ENCODE peak calls at places on chromosomes 1 and 21, in ten cellular contexts. X is esophagus squamous epithelium; P is Peyer's patch; S is ovary; H is heart right ventricle; F is psoas muscle; W is CD8-positive, alpha-beta T cell; A is uterus; K is AG04450; E is adrenal gland. D is an unnamed sample.
A peak's percentile ranks its signal among the peaks of the same experiment; 100 is the strongest.

GRCh38 chr1:119675349-119676343 is 27.6 kb upstream of the ZNF697 start:
- DNase-seq in X (no peak), P (peak; percentile 69), S (peak; percentile 92), H (peak; percentile 89), F (peak; percentile 55), W (peak; percentile 38), A (peak; percentile 74), K (peak; percentile 78), E (peak; percentile 90), D (peak; percentile 85)

GRCh38 chr21:36861924-36862323 is 104.5 kb downstream of the HLCS start:
- DNase-seq in X (no peak), P (no peak), S (no peak), H (no peak), F (no peak), W (no peak), A (no peak), K (no peak), E (no peak), D (no peak)

GRCh38 chr1:175132456-175132855 is 60.1 kb downstream of the KIAA0040 start:
- DNase-seq in X (no peak), P (no peak), S (no peak), H (no peak), F (no peak), W (no peak), A (no peak), K (no peak), E (no peak), D (no peak)

GRCh38 chr21:45403825-45404725 is 890 bp upstream of the COL18A1 start:
- DNase-seq in X (no peak), P (no peak), S (peak; percentile 84), H (no peak), F (peak; percentile 67), W (no peak), A (peak; percentile 86), K (no peak), E (peak; percentile 36), D (peak; percentile 25)

GRCh38 chr1:60274422-60275419 is 201.2 kb upstream of the C1orf87 start:
- DNase-seq in X (no peak), P (no peak), S (no peak), H (no peak), F (no peak), W (no peak), A (no peak), K (no peak), E (no peak), D (no peak)

GRCh38 chr1:94258873-94259331 is 21.5 kb upstream of the ARHGAP29 start:
- DNase-seq in X (no peak), P (no peak), S (peak; percentile 34), H (no peak), F (peak; percentile 67), W (no peak), A (peak; percentile 38), K (peak; percentile 46), E (peak; percentile 52), D (peak; percentile 26)

GRCh38 chr1:6419803-6420593 is at the start of gene HES2:
- DNase-seq in X (no peak), P (no peak), S (no peak), H (no peak), F (no peak), W (no peak), A (no peak), K (no peak), E (no peak), D (peak; percentile 80)

GRCh38 chr21:15000076-15000475 is 64.7 kb downstream of the NRIP1 start:
- DNase-seq in X (no peak), P (no peak), S (no peak), H (no peak), F (no peak), W (no peak), A (no peak), K (no peak), E (no peak), D (no peak)

GRCh38 chr1:87600070-87600469 is 271.4 kb downstream of the LMO4 start:
- DNase-seq in X (no peak), P (no peak), S (no peak), H (no peak), F (no peak), W (no peak), A (no peak), K (no peak), E (no peak), D (no peak)

DNA sequence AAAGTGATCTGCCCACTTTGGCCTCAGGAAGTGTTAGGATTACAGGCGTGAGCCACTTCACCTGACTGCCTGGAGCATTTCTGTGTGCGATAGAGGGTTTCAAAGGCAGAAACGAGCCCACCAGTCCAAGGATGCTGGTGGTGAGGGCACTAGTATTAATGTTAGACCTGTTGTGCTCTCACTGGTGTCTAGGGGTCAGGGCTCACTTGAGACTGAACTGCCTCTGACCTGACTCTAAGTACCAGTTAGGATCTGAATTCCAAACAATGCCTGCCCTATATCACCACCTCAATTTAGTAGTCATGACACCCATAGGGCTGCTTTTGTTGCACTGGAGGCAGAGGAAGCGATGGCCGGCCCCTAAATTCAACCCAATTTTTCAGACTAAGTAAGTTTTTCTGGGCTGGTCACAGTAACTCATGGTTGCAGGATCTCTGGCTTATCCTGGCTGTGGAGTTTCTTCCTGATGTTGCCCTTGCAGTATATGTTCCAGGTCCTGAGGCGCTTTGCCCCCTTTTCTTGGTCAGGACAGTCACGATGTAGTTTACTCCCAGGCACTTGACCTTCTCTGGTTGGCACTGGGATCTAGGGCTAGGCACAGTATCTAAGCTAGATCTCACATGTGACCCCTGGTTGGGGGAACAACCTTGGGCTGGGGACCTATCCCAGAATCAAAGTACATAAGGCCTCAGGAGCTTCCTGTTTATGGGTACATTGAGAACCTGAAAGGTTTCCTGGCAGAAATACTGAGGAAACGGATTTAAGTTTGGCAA is 4.5 kb downstream of the CCDC17 start:
- DNase-seq in X (no peak), P (no peak), S (no peak), H (no peak), F (no peak), W (no peak), A (no peak), K (no peak), E (no peak), D (no peak)
- TF ChIP-seq CTCF in X (no peak), P (no peak), S (no peak), H (no peak), F (no peak), W (no peak), A (no peak), K (no peak), E (no peak), D (no peak)

DNA sequence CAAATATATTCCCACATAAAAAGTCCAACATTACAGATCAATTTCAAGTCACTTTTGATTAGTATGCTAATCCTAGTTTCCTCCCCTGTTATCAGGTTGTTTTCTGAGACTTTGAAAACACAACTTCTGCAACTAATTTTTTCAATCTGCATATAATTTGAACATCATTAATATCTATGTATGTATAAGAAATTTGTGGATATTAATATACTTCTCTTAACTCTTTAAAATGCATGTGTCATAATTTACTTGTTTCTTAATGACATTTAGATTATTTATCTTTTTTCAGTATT is 48.6 kb downstream of the EXO1 start:
- DNase-seq in X (no peak), P (no peak), S (no peak), H (no peak), F (no peak), W (no peak), A (no peak), K (no peak), E (no peak), D (no peak)
- H3K27ac ChIP-seq in X (no peak overlapping the region), P (no peak overlapping the region), S (no peak overlapping the region), H (no peak overlapping the region), F (no peak overlapping the region), W (no peak overlapping the region), A (no peak overlapping the region), K (no peak overlapping the region), E (no peak overlapping the region), D (no peak overlapping the region)

DNA sequence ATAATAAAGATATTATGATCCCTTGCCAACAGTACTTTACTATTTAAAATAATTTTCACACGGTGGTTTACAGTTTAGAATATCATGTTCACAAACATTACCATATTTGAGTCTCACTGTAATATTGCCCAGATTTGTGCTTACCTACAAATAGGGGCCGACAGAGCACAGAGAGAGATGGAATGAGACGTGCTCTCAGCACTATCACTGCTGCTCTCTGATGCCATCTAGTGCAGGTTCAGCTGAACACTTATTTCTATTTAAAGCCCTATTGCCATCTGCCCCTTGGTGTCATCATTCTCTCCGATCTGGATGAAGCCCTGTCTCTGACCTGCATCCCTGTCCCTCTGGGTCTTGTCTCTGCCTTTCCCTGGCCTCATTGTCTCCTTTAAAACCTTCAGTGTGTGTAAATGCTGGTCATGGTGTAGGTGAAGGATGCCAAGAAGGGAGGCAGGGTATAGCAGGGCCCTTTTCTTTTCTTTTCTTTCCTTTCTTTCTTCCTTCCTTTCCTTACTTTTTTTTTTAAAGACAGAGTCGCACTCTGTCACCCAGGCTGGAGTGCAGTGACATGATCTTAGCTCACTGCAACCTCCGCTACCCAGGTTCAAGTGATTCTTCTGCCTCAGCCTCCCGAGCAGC is 6.9 kb upstream of the GPATCH4 start:
- DNase-seq in X (no peak), P (peak; percentile 52), S (peak; percentile 68), H (peak; percentile 70), F (no peak), W (peak; percentile 54), A (peak; percentile 53), K (peak; percentile 39), E (peak; percentile 66), D (peak; percentile 63)
- H3K4me3 ChIP-seq in X (no peak overlapping the region), P (no peak overlapping the region), S (no peak overlapping the region), H (no peak overlapping the region), F (no peak overlapping the region), W (no peak overlapping the region), A (no peak overlapping the region), K (no peak overlapping the region), E (no peak overlapping the region), D (no peak overlapping the region)

GRCh38 chr1:150406483-150406882 is 42.5 kb downstream of the RPRD2 start:
- DNase-seq in X (no peak), P (no peak), S (no peak), H (no peak), F (no peak), W (no peak), A (no peak), K (no peak), E (no peak), D (no peak)

GRCh38 chr1:150408800-150409199 is 44.9 kb downstream of the RPRD2 start:
- DNase-seq in X (no peak), P (no peak), S (no peak), H (no peak), F (no peak), W (no peak), A (no peak), K (no peak), E (no peak), D (no peak)

GRCh38 chr1:150405660-150406059 is 41.7 kb downstream of the RPRD2 start:
- DNase-seq in X (no peak), P (no peak), S (no peak), H (no peak), F (no peak), W (no peak), A (no peak), K (no peak), E (no peak), D (no peak)

GRCh38 chr1:150409504-150410362 is 45.8 kb downstream of the RPRD2 start:
- DNase-seq in X (no peak), P (no peak), S (no peak), H (no peak), F (no peak), W (no peak), A (no peak), K (no peak), E (no peak), D (no peak)

DNA sequence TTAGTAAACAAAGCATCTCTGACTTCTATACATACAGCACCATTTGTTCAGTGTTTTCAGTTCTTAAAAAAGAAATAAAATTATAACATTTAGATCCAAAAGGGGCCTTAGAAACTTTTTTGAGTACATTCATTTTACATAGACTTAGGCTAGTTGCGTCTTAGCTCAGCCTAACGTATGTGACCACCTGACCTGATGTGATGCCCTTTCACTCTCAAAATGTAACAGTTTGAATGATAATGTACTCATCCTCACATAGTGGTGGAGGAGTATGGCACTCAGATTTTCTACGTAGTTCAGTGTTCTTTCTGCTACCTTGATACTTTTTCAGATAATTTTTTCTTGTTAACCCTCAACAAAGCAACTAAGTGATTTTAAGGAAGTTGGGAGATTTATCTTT is 43.4 kb downstream of the RPRD2 start:
- DNase-seq in X (no peak), P (no peak), S (no peak), H (no peak), F (no peak), W (no peak), A (no peak), K (no peak), E (no peak), D (no peak)
- TF ChIP-seq CTCF in X (no peak), P (no peak), S (no peak), H (no peak), F (no peak), W (no peak), A (no peak), K (no peak), E (no peak), D (no peak)

D was measured in transverse colon.